ENCODE peak calls at places on chromosomes 11 and 22, in eight cellular contexts. Y, A, T, F, L, D, E and Z are unnamed samples.

GRCh38 chr11:79052539-79052938 is 388.3 kb downstream of the TENM4 start:
- DNase-seq in Y (peak; percentile 16), E (peak; percentile 3), L (peak; percentile 61), F (no peak), A (no peak), D (no peak), T (no peak), Z (no peak)

GRCh38 chr11:122817121-122817520 is 21.2 kb upstream of the CRTAM start:
- DNase-seq in Y (no peak), F (no peak), D (no peak), E (peak; percentile 91), A (no peak), L (no peak), T (no peak), Z (no peak)

GRCh38 chr11:119472856-119473222 is 49.9 kb upstream of the THY1 start:
- DNase-seq in F (no peak), Y (no peak), E (no peak), L (no peak), D (no peak), A (no peak), T (no peak), Z (no peak)

GRCh38 chr11:132158091-132158490 is 787.7 kb downstream of the NTM start:
- DNase-seq in D (no peak), L (peak; percentile 71), A (no peak), Y (no peak), F (peak; percentile 48), T (no peak), E (peak; percentile 60), Z (no peak)

GRCh38 chr11:113587318-113587739 is 112.1 kb upstream of the DRD2 start:
- DNase-seq in T (no peak), D (no peak), L (no peak), A (no peak), F (peak; percentile 58), E (peak; percentile 50), Y (peak; percentile 6), Z (no peak)

GRCh38 chr11:116867619-116868018 is 30.2 kb upstream of the APOA1 start:
- DNase-seq in T (no peak), Y (no peak), D (no peak), F (no peak), L (no peak), E (no peak), A (no peak), Z (no peak)

GRCh38 chr11:2390871-2391662 is 9.5 kb upstream of the TSSC4 start:
- DNase-seq in L (no peak), Y (peak; percentile 36), E (peak; percentile 38), T (peak; percentile 69), A (no peak), D (no peak), F (no peak), Z (no peak)

GRCh38 chr22:23829845-23830372 is 8.9 kb downstream of the DERL3 start:
- DNase-seq in E (no peak), A (no peak), Y (peak; percentile 67), F (no peak), D (no peak), L (no peak), T (no peak), Z (no peak)